ENCODE peak calls at places on chromosome 19, in four cellular contexts. N, A, K and T are unnamed samples.

GRCh38 chr19:36246006-36246391 is 31.1 kb downstream of the ZNF146 start:
- DNase-seq in A (no peak), K (no peak), N (no peak), T (no peak)

GRCh38 chr19:39356073-39356472 is 13.9 kb downstream of the SAMD4B start:
- DNase-seq in N (no peak), K (no peak), A (no peak), T (no peak)

GRCh38 chr19:18223860-18224524 is 2.2 kb downstream of the PDE4C start:
- DNase-seq in K (no peak), A (no peak), N (peak), T (no peak)

GRCh38 chr19:33376423-33376822 is 2.9 kb downstream of the CEBPG start:
- DNase-seq in K (no peak), A (peak), N (peak), T (no peak)

GRCh38 chr19:56692496-56692895 is 20.9 kb upstream of the ZNF835 start:
- DNase-seq in N (no peak), A (no peak), K (no peak), T (no peak)

GRCh38 chr19:39413269-39413902 is 917 bp downstream of the PLEKHG2 start:
- DNase-seq in K (peak), N (peak), A (no peak), T (no peak)

GRCh38 chr19:3788991-3789778 is 3.0 kb upstream of the MATK start:
- DNase-seq in A (no peak), N (no peak), K (no peak), T (no peak)

GRCh38 chr19:32407004-32407992 is 1.7 kb downstream of the DPY19L3 start:
- DNase-seq in K (no peak), A (no peak), N (peak), T (no peak)

GRCh38 chr19:31174948-31175347 is 174.3 kb downstream of the TSHZ3 start:
- DNase-seq in K (no peak), N (no peak), A (no peak), T (no peak)

GRCh38 chr19:44757735-44758505 is 9.4 kb downstream of the BCL3 start:
- DNase-seq in N (peak), K (no peak), A (no peak), T (no peak)

GRCh38 chr19:57280165-57280912 is at the start of gene ZNF460:
- DNase-seq in N (peak), K (peak), A (peak), T (peak)

GRCh38 chr19:55437410-55437809 is 5.7 kb downstream of the SHISA7 start:
- DNase-seq in N (no peak), A (no peak), K (no peak), T (no peak)

GRCh38 chr19:8607386-8607785 is 3.1 kb downstream of the ADAMTS10 start:
- DNase-seq in A (peak), K (no peak), N (peak), T (no peak)

GRCh38 chr19:52946322-52947310 is 16.1 kb downstream of the ZNF816 start:
- DNase-seq in A (no peak), N (no peak), K (no peak), T (no peak)

GRCh38 chr19:30224689-30225606 is 147.2 kb upstream of the ZNF536 start:
- DNase-seq in N (no peak), K (no peak), A (no peak), T (no peak)

GRCh38 chr19:39127812-39128510 is 2.4 kb downstream of the PAK4 start:
- DNase-seq in N (no peak), A (no peak), K (no peak), T (no peak)

GRCh38 chr19:19746286-19747213 is 13.6 kb upstream of the ZNF14 start:
- DNase-seq in A (no peak), K (no peak), N (no peak), T (no peak)

GRCh38 chr19:29514525-29515232 is 11.1 kb upstream of the VSTM2B start:
- DNase-seq in K (no peak), A (no peak), N (no peak), T (no peak)

GRCh38 chr19:29040951-29041350 is 172.0 kb downstream of the UQCRFS1 start:
- DNase-seq in K (no peak), N (no peak), A (no peak), T (no peak)

GRCh38 chr19:48625891-48626327 is 6.6 kb downstream of the SPHK2 start:
- DNase-seq in N (no peak), K (no peak), A (no peak), T (no peak)

GRCh38 chr19:54653181-54653809 is 9.5 kb upstream of the LILRB4 start:
- DNase-seq in K (no peak), N (no peak), A (no peak), T (no peak)

GRCh38 chr19:2469102-2469914 is 6.6 kb upstream of the GADD45B start:
- DNase-seq in A (no peak), N (no peak), K (no peak), T (peak)

GRCh38 chr19:55676384-55676783 is 1.4 kb downstream of the EPN1 start:
- DNase-seq in N (no peak), K (no peak), A (no peak), T (no peak)

GRCh38 chr19:17706750-17707181 is 12.5 kb upstream of the MAP1S start:
- DNase-seq in K (no peak), N (no peak), A (no peak), T (no peak)

GRCh38 chr19:55690109-55690768 is 15.2 kb downstream of the EPN1 start:
- DNase-seq in N (no peak), K (no peak), A (no peak), T (no peak)

GRCh38 chr19:44207126-44207803 is 5.1 kb upstream of the ZNF227 start:
- DNase-seq in K (peak), N (peak), A (peak), T (peak)

GRCh38 chr19:38877781-38878574 is at the start of gene RINL:
- DNase-seq in A (no peak), K (peak), N (no peak), T (peak)

GRCh38 chr19:10068205-10068604 is 17.9 kb upstream of the SHFL start:
- DNase-seq in N (no peak), K (no peak), A (no peak), T (no peak)
- H3K27ac ChIP-seq in N (no peak), K (no peak), A (no peak), T (no peak)

GRCh38 chr19:46730187-46730586 is 13.3 kb upstream of the PRKD2 start:
- DNase-seq in A (no peak), K (no peak), N (no peak), T (no peak)

GRCh38 chr19:46728208-46728607 is 11.3 kb upstream of the PRKD2 start:
- DNase-seq in A (no peak), N (no peak), K (no peak), T (no peak)

GRCh38 chr19:46729696-46730095 is 12.8 kb upstream of the PRKD2 start:
- DNase-seq in N (no peak), A (no peak), K (no peak), T (no peak)

GRCh38 chr19:46727757-46728156 is 10.8 kb upstream of the PRKD2 start:
- DNase-seq in N (no peak), A (no peak), K (no peak), T (no peak)

GRCh38 chr19:46728693-46729339 is 11.9 kb upstream of the PRKD2 start:
- DNase-seq in K (peak), A (no peak), N (peak), T (no peak)
- H3K27ac ChIP-seq in K (no peak), A (no peak), N (no peak), T (no peak)

DNA sequence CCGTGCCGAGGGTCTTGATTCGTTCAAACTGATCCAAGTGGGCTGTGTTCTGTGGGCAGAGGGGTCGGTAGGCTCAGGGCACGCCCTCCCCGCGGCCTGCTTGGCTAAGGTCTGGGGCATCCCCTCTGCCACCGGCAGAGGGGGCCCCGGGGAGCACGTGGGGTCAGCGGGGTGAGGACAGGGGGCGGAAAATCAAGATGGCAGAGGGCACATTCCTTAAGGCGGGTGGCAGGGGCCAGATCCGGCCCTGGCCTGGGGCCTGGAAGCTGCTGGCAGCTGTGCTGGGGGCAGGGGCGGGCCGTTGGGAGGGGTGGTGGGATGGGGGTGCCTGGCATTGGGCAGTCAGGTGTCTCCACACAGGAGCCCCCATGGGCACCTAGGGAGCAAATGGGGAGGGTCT is 10.7 kb downstream of the PRKACA start:
- DNase-seq in N (no peak), A (no peak), K (no peak), T (no peak)
- H3K27ac ChIP-seq in N (peak), A (peak), K (no peak), T (no peak)

GRCh38 chr19:4969292-4969771 is 419 bp downstream of the KDM4B start:
- DNase-seq in N (no peak), A (no peak), K (no peak), T (no peak)

GRCh38 chr19:4968462-4969291 is at the start of gene KDM4B:
- DNase-seq in A (peak), K (peak), N (peak), T (peak)

GRCh38 chr19:4966591-4966990 is 2.3 kb upstream of the KDM4B start:
- DNase-seq in K (no peak), A (no peak), N (no peak), T (no peak)

GRCh38 chr19:4969772-4970531 is 1.0 kb downstream of the KDM4B start:
- DNase-seq in N (no peak), A (no peak), K (no peak), T (peak)

DNA sequence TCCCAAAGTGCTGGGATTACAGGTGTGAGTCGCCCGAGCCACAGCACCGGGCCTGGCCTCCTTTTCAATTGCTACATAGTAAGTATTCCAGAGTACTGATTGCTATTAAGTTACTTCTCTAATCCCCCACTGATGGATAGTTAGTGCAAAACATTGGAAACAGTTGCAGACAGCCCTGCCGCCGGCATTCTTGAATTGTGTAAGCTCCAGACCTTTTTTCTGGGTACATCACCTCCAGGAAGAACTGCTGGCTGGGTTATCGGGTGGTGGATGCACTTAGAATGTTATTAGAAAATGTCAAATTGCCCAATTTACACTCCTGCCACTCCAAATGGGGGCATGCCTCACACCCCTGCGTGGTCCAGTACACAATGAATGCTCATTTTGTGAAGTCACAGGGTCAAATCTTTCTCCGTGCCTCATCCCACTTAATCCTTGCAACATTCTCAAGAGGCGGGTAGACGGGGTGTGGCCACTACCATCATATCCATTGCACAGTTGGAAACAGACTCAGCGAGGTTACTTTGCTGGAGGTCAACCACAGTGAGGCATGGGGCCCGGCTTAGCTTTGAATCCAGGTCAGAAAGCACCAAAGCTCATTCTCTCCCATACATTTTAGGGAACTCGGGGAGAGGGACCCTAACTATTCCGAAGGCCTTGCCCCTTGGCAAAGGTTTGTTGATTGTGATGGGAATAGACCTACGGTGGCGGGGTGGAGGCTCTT is 1.0 kb upstream of the KDM4B start:
- DNase-seq in N (no peak), K (no peak), A (no peak), T (peak)
- H3K27ac ChIP-seq in N (peak), K (peak), A (peak), T (no peak)